ENCODE peak calls at places on chromosomes 6 and 20, in seven cellular contexts. T, Z, S, V, R, K and Y are unnamed samples.

GRCh38 chr6:75855047-75855446 is 106.0 kb downstream of the MYO6 start:
- DNase-seq in S (peak; percentile 66), K (no peak), T (peak; percentile 67), Z (peak; percentile 37), V (peak; percentile 68), R (no peak), Y (peak; percentile 48)

GRCh38 chr20:54173653-54174451 is at the start of gene CYP24A1:
- DNase-seq in R (no peak), Z (peak; percentile 12), S (no peak), V (no peak), T (no peak), K (no peak), Y (no peak)

GRCh38 chr6:112311950-112312547 is 35.1 kb upstream of the RFPL4B start:
- DNase-seq in T (peak; percentile 51), V (no peak), S (no peak), K (no peak), Z (no peak), R (no peak), Y (no peak)

GRCh38 chr6:23027281-23027680 is 457.9 kb downstream of the HDGFL1 start:
- DNase-seq in S (no peak), Z (no peak), T (no peak), R (no peak), V (no peak), K (no peak), Y (no peak)

GRCh38 chr6:42099340-42100028 is 42.9 kb downstream of the C6orf132 start:
- DNase-seq in K (no peak), V (peak; percentile 86), T (no peak), Z (no peak), S (peak; percentile 50), R (no peak), Y (peak; percentile 86)

GRCh38 chr6:156057869-156058268 is 602.2 kb upstream of the NOX3 start:
- DNase-seq in Z (no peak), S (no peak), K (no peak), T (no peak), R (no peak), V (no peak), Y (no peak)

GRCh38 chr6:13462380-13463326 is 24.7 kb downstream of the GFOD1 start:
- DNase-seq in K (no peak), Z (no peak), T (no peak), R (no peak), V (no peak), S (no peak), Y (no peak)

GRCh38 chr20:36132802-36133211 is 21.7 kb upstream of the EPB41L1 start:
- DNase-seq in S (no peak), V (no peak), K (no peak), T (no peak), R (no peak), Z (no peak), Y (no peak)

GRCh38 chr20:25622049-25622448 is 1.8 kb downstream of the NANP start:
- DNase-seq in V (no peak), T (no peak), K (no peak), R (no peak), Z (no peak), S (no peak), Y (no peak)
- H3K27ac ChIP-seq in V (no peak overlapping the region), T (no peak overlapping the region), K (no peak overlapping the region), R (no peak overlapping the region), Z (no peak overlapping the region), S (no peak overlapping the region), Y (no peak overlapping the region)

GRCh38 chr20:44173116-44173515 is 13.9 kb downstream of the JPH2 start:
- DNase-seq in V (no peak), K (no peak), T (no peak), S (no peak), R (peak; percentile 8), Z (no peak), Y (peak; percentile 40)

GRCh38 chr20:44172572-44172950 is 14.4 kb downstream of the JPH2 start:
- DNase-seq in S (no peak), R (peak; percentile 4), Z (no peak), T (no peak), K (no peak), V (no peak), Y (no peak)

GRCh38 chr20:44173846-44174245 is 13.1 kb downstream of the JPH2 start:
- DNase-seq in Z (no peak), S (no peak), T (no peak), R (no peak), K (no peak), V (no peak), Y (peak; percentile 92)

GRCh38 chr20:44170796-44171410 is 16.1 kb downstream of the JPH2 start:
- DNase-seq in V (no peak), S (no peak), T (no peak), K (no peak), R (no peak), Z (no peak), Y (no peak)

GRCh38 chr20:44171775-44172571 is 15.0 kb downstream of the JPH2 start:
- DNase-seq in S (no peak), K (no peak), Z (no peak), V (no peak), T (no peak), R (peak; percentile 8), Y (peak; percentile 48)
- H3K27ac ChIP-seq in S (no peak overlapping the region), K (peak overlapping the region; percentile 70), Z (no peak overlapping the region), V (no peak overlapping the region), T (no peak overlapping the region), R (peak overlapping the region; percentile 76), Y (peak overlapping the region; percentile 99)

DNA sequence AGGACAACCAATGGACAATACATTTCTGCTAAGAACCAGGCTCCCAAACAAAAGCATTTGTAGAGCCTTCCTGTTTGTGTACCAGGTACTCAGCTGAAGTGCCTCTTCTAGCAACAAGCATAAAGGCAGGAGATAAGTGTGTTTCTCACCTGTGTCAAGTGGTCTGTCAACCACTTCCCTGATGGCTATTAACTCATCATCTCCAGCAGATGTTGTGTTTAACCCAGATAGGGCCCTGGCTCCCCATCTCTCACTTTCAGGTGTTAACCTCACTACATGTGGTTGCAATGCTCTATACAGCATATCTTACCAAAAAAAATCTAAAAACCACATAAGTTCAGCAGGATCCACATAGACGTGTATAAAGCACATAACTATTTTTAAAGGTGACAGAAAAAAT is 9.6 kb upstream of the IL17A start:
- DNase-seq in V (no peak), S (no peak), Z (no peak), R (no peak), T (no peak), K (no peak), Y (no peak)
- H3K27ac ChIP-seq in V (no peak overlapping the region), S (no peak overlapping the region), Z (no peak overlapping the region), R (no peak overlapping the region), T (no peak overlapping the region), K (no peak overlapping the region), Y (no peak overlapping the region)

DNA sequence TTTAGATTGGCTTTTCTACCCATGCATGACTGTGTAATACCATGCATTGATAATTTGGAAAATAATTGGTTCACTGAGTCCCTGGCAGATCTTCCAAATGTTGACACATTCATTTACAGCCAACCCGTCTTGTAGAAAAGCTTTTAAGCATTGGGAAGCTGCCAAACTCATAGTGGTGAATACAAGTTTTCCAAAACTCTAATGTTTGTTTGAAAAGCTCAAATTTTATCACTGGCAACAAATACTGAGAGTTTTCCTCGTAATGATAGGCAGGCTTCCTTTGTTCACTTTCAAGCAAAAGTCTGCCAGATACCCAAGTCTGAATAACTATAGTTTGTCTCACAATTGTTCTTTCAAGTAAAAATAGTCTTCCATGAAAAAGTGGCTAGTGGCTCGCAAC is 143.0 kb downstream of the FIG4 start:
- DNase-seq in R (no peak), K (no peak), V (no peak), S (no peak), Z (no peak), T (no peak), Y (no peak)
- H3K27ac ChIP-seq in R (no peak overlapping the region), K (no peak overlapping the region), V (no peak overlapping the region), S (no peak overlapping the region), Z (no peak overlapping the region), T (no peak overlapping the region), Y (no peak overlapping the region)

GRCh38 chr20:1118336-1119127 is at the start of gene PSMF1:
- DNase-seq in T (peak; percentile 90), Z (peak; percentile 84), K (peak; percentile 97), V (peak; percentile 90), R (peak; percentile 90), S (peak; percentile 91), Y (peak; percentile 84)

GRCh38 chr20:1119524-1119923 is 1.1 kb downstream of the PSMF1 start:
- DNase-seq in K (no peak), T (no peak), V (no peak), R (no peak), S (no peak), Z (no peak), Y (no peak)

GRCh38 chr20:1121439-1121838 is 3.0 kb downstream of the PSMF1 start:
- DNase-seq in S (no peak), R (no peak), V (no peak), T (no peak), Z (no peak), K (no peak), Y (no peak)

GRCh38 chr20:1118004-1118335 is 432 bp upstream of the PSMF1 start:
- DNase-seq in K (no peak), R (no peak), S (no peak), Z (no peak), T (no peak), V (no peak), Y (no peak)

GRCh38 chr20:1119128-1119505 is 715 bp downstream of the PSMF1 start:
- DNase-seq in V (no peak), Z (no peak), S (no peak), K (no peak), T (peak; percentile 3), R (no peak), Y (no peak)
- H3K27ac ChIP-seq in V (peak overlapping the region; percentile 83), Z (no peak overlapping the region), S (peak overlapping the region; percentile 64), K (no peak overlapping the region), T (peak overlapping the region; percentile 4), R (peak overlapping the region; percentile 78), Y (peak overlapping the region; percentile 51)

GRCh38 chr6:142899101-142899760 is 45.7 kb downstream of the HIVEP2 start:
- DNase-seq in K (no peak), V (no peak), S (no peak), R (no peak), T (no peak), Z (no peak), Y (no peak)

GRCh38 chr6:142902636-142903053 is 42.3 kb downstream of the HIVEP2 start:
- DNase-seq in S (peak; percentile 37), T (peak; percentile 80), K (peak; percentile 85), R (no peak), Z (no peak), V (no peak), Y (peak; percentile 81)

GRCh38 chr6:142897659-142898058 is 47.3 kb downstream of the HIVEP2 start:
- DNase-seq in T (no peak), Z (no peak), K (no peak), R (no peak), S (no peak), V (no peak), Y (no peak)

GRCh38 chr6:142901616-142902015 is 43.4 kb downstream of the HIVEP2 start:
- DNase-seq in Z (no peak), T (no peak), R (no peak), K (no peak), V (no peak), S (no peak), Y (no peak)

GRCh38 chr6:142900467-142900961 is 44.5 kb downstream of the HIVEP2 start:
- DNase-seq in V (no peak), K (no peak), S (no peak), R (no peak), T (no peak), Z (no peak), Y (no peak)
- H3K27ac ChIP-seq in V (no peak overlapping the region), K (no peak overlapping the region), S (no peak overlapping the region), R (no peak overlapping the region), T (no peak overlapping the region), Z (no peak overlapping the region), Y (no peak overlapping the region)